ENCODE peak calls at places on chromosome 1, in seven cellular contexts. T is GM19239; O is activated CD8-positive, alpha-beta memory T cell treated with anti-CD3 and anti-CD28 coated beads, Interleukin-2, amount 10 ng/mL, durations not matched to agents 7 days and 5 days; H is GM13976; X is GM23338; A is T-cell; R is cardiac septum. V is an unnamed sample.

GRCh38 chr1:201218409-201218808 is 27.8 kb downstream of the IGFN1 start:
- DNase-seq in H (no peak), A (no peak), T (no peak), O (peak; percentile 37), R (peak; percentile 35), X (no peak), V (no peak)

GRCh38 chr1:60108223-60108622 is 34.7 kb upstream of the C1orf87 start:
- DNase-seq in R (no peak), X (no peak), O (no peak), T (no peak), H (no peak), A (no peak), V (no peak)

GRCh38 chr1:151060241-151061011 is at the start of gene MLLT11:
- DNase-seq in O (peak; percentile 59), T (no peak), H (peak; percentile 47), X (peak; percentile 94), A (no peak), R (no peak), V (peak; percentile 71)

GRCh38 chr1:230708631-230709580 is 5.0 kb downstream of the AGT start:
- DNase-seq in R (no peak), A (no peak), H (no peak), X (no peak), T (no peak), O (no peak), V (peak; percentile 15)

GRCh38 chr1:233019921-233020320 is 69.5 kb downstream of the NTPCR start:
- DNase-seq in O (no peak), A (no peak), H (no peak), X (no peak), T (no peak), R (no peak), V (no peak)

GRCh38 chr1:209190591-209191241 is 392.8 kb upstream of the CAMK1G start:
- DNase-seq in A (no peak), R (no peak), H (peak; percentile 63), T (peak; percentile 20), X (peak; percentile 93), O (peak; percentile 47), V (peak; percentile 61)

GRCh38 chr1:7422081-7422480 is 349.0 kb upstream of the VAMP3 start:
- DNase-seq in A (no peak), O (peak; percentile 16), R (peak; percentile 61), T (no peak), H (no peak), X (no peak), V (no peak)

GRCh38 chr1:217562229-217562878 is 68.5 kb downstream of the GPATCH2 start:
- DNase-seq in T (no peak), R (no peak), X (no peak), H (no peak), O (no peak), A (no peak), V (peak; percentile 91)

GRCh38 chr1:204074274-204075115 is 1.6 kb downstream of the SOX13 start:
- DNase-seq in A (no peak), H (no peak), T (no peak), R (peak; percentile 82), X (peak; percentile 66), O (no peak), V (peak; percentile 70)

GRCh38 chr1:65471213-65471833 is 50.9 kb downstream of the LEPR start:
- DNase-seq in T (no peak), A (no peak), X (no peak), O (no peak), H (no peak), R (no peak), V (no peak)

GRCh38 chr1:9835758-9836631 is 12.2 kb upstream of the CLSTN1 start:
- DNase-seq in A (no peak), X (peak; percentile 80), H (peak; percentile 21), R (no peak), T (no peak), O (no peak), V (no peak)

GRCh38 chr1:157390646-157391045 is 161.7 kb downstream of the FCRL5 start:
- DNase-seq in H (no peak), X (no peak), A (no peak), O (no peak), R (no peak), T (no peak), V (peak; percentile 83)

GRCh38 chr1:111334169-111334568 is 43.5 kb downstream of the CHIA start:
- DNase-seq in T (peak; percentile 16), X (peak; percentile 80), A (peak; percentile 63), R (no peak), O (peak; percentile 62), H (peak; percentile 67), V (peak; percentile 48)

GRCh38 chr1:117067528-117068370 is 7.6 kb downstream of the TTF2 start:
- DNase-seq in O (peak; percentile 58), R (no peak), H (peak; percentile 51), X (peak; percentile 64), T (no peak), A (peak; percentile 19), V (peak; percentile 53)

GRCh38 chr1:199954701-199955100 is 72.8 kb upstream of the NR5A2 start:
- DNase-seq in R (no peak), X (peak; percentile 85), O (no peak), H (peak; percentile 47), T (peak; percentile 15), A (no peak), V (no peak)

GRCh38 chr1:54359393-54360162 is 46.6 kb downstream of the SSBP3 start:
- DNase-seq in O (no peak), T (no peak), A (no peak), R (no peak), H (no peak), X (no peak), V (no peak)

GRCh38 chr1:81805537-81806431 is 5.0 kb downstream of the ADGRL2 start:
- DNase-seq in A (no peak), H (no peak), X (no peak), R (no peak), T (no peak), O (no peak), V (no peak)

GRCh38 chr1:104468282-104468681 is 718.6 kb downstream of the AMY1C start:
- DNase-seq in R (no peak), X (no peak), O (no peak), A (no peak), H (no peak), T (no peak), V (no peak)